ENCODE peak calls at places on chromosomes 4 and X, in seven cellular contexts. H is cardiac fibroblast; C is stimulated activated CD8-positive, alpha-beta memory T cell treated with anti-CD3 and anti-CD28 coated beads, Interleukin-7, amount 100 ng/mL, for 48 hours; F is NCI-H510A treated with DMSO at 0.1 percent for 48 hours; Y is activated CD8-positive, alpha-beta memory T cell treated with anti-CD3 and anti-CD28 coated beads for 4 hours; S is activated gamma-delta T cell treated with anti-CD3 and anti-CD28 coated beads, Interleukin-2, amount 50 U/mL, for 16 hours; N is smooth muscle cell of the brain vasculature. Q is an unnamed sample.

GRCh38 chr4:71713611-71714203 is 70.2 kb downstream of the GC start:
- DNase-seq in H (peak; percentile 75), C (no peak), F (peak; percentile 62), Y (no peak), S (no peak), N (peak; percentile 17), Q (peak; percentile 22)

GRCh38 chr4:119068529-119068962 is 67.1 kb upstream of the MYOZ2 start:
- DNase-seq in H (peak; percentile 22), C (no peak), F (no peak), Y (no peak), S (no peak), N (no peak), Q (no peak)

GRCh38 chr4:2390780-2391490 is 27.5 kb downstream of the ZFYVE28 start:
- DNase-seq in H (no peak), C (no peak), F (no peak), Y (no peak), S (no peak), N (no peak), Q (no peak)

GRCh38 chrX:55142206-55142918 is 53.5 kb downstream of the PAGE2 start:
- DNase-seq in H (no peak), C (no peak), F (no peak), Y (no peak), S (no peak), N (no peak), Q (no peak)

GRCh38 chrX:13937370-13938052 is 92.2 kb downstream of the GEMIN8 start:
- DNase-seq in H (peak; percentile 30), C (no peak), F (peak; percentile 19), Y (no peak), S (no peak), N (no peak), Q (no peak)

GRCh38 chr4:37549003-37549402 is 137.2 kb downstream of the RELL1 start:
- DNase-seq in H (peak; percentile 95), C (no peak), F (no peak), Y (no peak), S (no peak), N (no peak), Q (no peak)

GRCh38 chrX:132227383-132228112 is 8.3 kb upstream of the RAP2C start:
- DNase-seq in H (peak; percentile 56), C (no peak), F (no peak), Y (no peak), S (no peak), N (no peak), Q (no peak)

GRCh38 chrX:27336466-27337091 is 126.6 kb downstream of the PPP4R3C start:
- DNase-seq in H (peak; percentile 25), C (no peak), F (peak; percentile 46), Y (no peak), S (peak; percentile 4), N (no peak), Q (no peak)

GRCh38 chr4:177385576-177386320 is 56.5 kb downstream of the AGA start:
- DNase-seq in H (no peak), C (no peak), F (no peak), Y (no peak), S (no peak), N (no peak), Q (no peak)

GRCh38 chrX:123884809-123885408 is 25.1 kb downstream of the XIAP start:
- DNase-seq in H (peak; percentile 65), C (no peak), F (peak; percentile 44), Y (no peak), S (peak; percentile 12), N (no peak), Q (peak; percentile 39)

GRCh38 chr4:88794952-88795351 is 97.3 kb upstream of the NAP1L5 start:
- DNase-seq in H (no peak), C (no peak), F (no peak), Y (no peak), S (no peak), N (no peak), Q (no peak)

GRCh38 chrX:104172121-104172520 is 5.9 kb downstream of the FAM199X start:
- DNase-seq in H (no peak), C (no peak), F (no peak), Y (no peak), S (no peak), N (no peak), Q (no peak)

GRCh38 chrX:102063445-102064074 is 61.9 kb upstream of the TCEAL2 start:
- DNase-seq in H (no peak), C (no peak), F (no peak), Y (no peak), S (no peak), N (no peak), Q (no peak)

GRCh38 chrX:42241421-42241820 is 318.1 kb upstream of the CASK start:
- DNase-seq in H (no peak), C (no peak), F (no peak), Y (no peak), S (no peak), N (no peak), Q (no peak)

GRCh38 chr4:184688447-184688846 is 38.9 kb downstream of the PRIMPOL start:
- DNase-seq in H (peak; percentile 94), C (peak; percentile 31), F (no peak), Y (no peak), S (no peak), N (peak; percentile 47), Q (no peak)

GRCh38 chrX:68985135-68985725 is 156.4 kb downstream of the EFNB1 start:
- DNase-seq in H (no peak), C (no peak), F (no peak), Y (no peak), S (no peak), N (no peak), Q (no peak)

GRCh38 chr4:114561590-114561989 is 37.0 kb upstream of the UGT8 start:
- DNase-seq in H (no peak), C (no peak), F (no peak), Y (no peak), S (no peak), N (no peak), Q (no peak)

GRCh38 chr4:16579866-16580265 is 318.6 kb downstream of the LDB2 start:
- DNase-seq in H (no peak), C (no peak), F (no peak), Y (no peak), S (no peak), N (no peak), Q (no peak)

GRCh38 chr4:180394307-180394706 is 1848.9 kb upstream of the TENM3 start:
- DNase-seq in H (no peak), C (no peak), F (no peak), Y (no peak), S (no peak), N (no peak), Q (no peak)

GRCh38 chrX:67613366-67613765 is 69.5 kb downstream of the AR start:
- DNase-seq in H (peak; percentile 48), C (no peak), F (no peak), Y (no peak), S (no peak), N (no peak), Q (no peak)

GRCh38 chrX:102624105-102624504 is 24.8 kb downstream of the ARMCX5 start:
- DNase-seq in H (no peak), C (no peak), F (no peak), Y (no peak), S (no peak), N (no peak), Q (no peak)